ENCODE peak calls at places on chromosome 1, in nine cellular contexts. N is transverse colon; P is activated naive CD4-positive, alpha-beta T cell treated with anti-CD3 and anti-CD28 coated beads, Interleukin-2, amount 10 ng/mL, durations not matched to agents 7 days and 5 days; Y is NCI-H774; I is left cardiac atrium; Z is RWPE2; W is activated CD4-positive, alpha-beta T cell treated with anti-CD3 and anti-CD28 coated beads, Interleukin-2, amount 50 U/mL, for 1 hour; O is RPMI7951; M is GM04504. T is an unnamed sample.

GRCh38 chr1:233790662-233791371 is 113.7 kb upstream of the SLC35F3 start:
- DNase-seq in N (peak; percentile 11), P (peak; percentile 31), Y (peak; percentile 74), I (no peak), Z (no peak), W (peak; percentile 6), O (peak; percentile 54), M (peak; percentile 39), T (peak; percentile 31)

GRCh38 chr1:117815926-117816325 is 113.5 kb downstream of the GDAP2 start:
- DNase-seq in N (no peak), P (no peak), Y (no peak), I (no peak), Z (no peak), W (no peak), O (no peak), M (no peak), T (no peak)

GRCh38 chr1:233172201-233172600 is 123.3 kb downstream of the PCNX2 start:
- DNase-seq in N (no peak), P (no peak), Y (no peak), I (no peak), Z (no peak), W (no peak), O (peak; percentile 62), M (no peak), T (no peak)

GRCh38 chr1:3516481-3516869 is 62.0 kb downstream of the ARHGEF16 start:
- DNase-seq in N (no peak), P (no peak), Y (no peak), I (no peak), Z (no peak), W (no peak), O (no peak), M (no peak), T (no peak)

GRCh38 chr1:55898191-55898590 is 681.2 kb downstream of the PLPP3 start:
- DNase-seq in N (no peak), P (no peak), Y (no peak), I (no peak), Z (no peak), W (no peak), O (peak; percentile 58), M (peak; percentile 86), T (no peak)

GRCh38 chr1:12475158-12475934 is 142.7 kb downstream of the DHRS3 start:
- DNase-seq in N (no peak), P (no peak), Y (no peak), I (no peak), Z (no peak), W (no peak), O (no peak), M (no peak), T (no peak)

GRCh38 chr1:169680377-169681019 is 30.9 kb downstream of the SELL start:
- DNase-seq in N (no peak), P (no peak), Y (no peak), I (no peak), Z (no peak), W (peak; percentile 31), O (no peak), M (no peak), T (no peak)

GRCh38 chr1:48203287-48203900 is 19.1 kb upstream of the SLC5A9 start:
- DNase-seq in N (no peak), P (no peak), Y (peak; percentile 56), I (no peak), Z (no peak), W (no peak), O (peak; percentile 16), M (no peak), T (no peak)

GRCh38 chr1:111656093-111657017 is 36.8 kb downstream of the RAP1A start:
- DNase-seq in N (peak; percentile 26), P (peak; percentile 37), Y (no peak), I (no peak), Z (no peak), W (no peak), O (peak; percentile 57), M (peak; percentile 32), T (no peak)

GRCh38 chr1:24903011-24903461 is 27.0 kb downstream of the RUNX3 start:
- DNase-seq in N (peak; percentile 4), P (peak; percentile 20), Y (no peak), I (no peak), Z (peak; percentile 61), W (no peak), O (no peak), M (no peak), T (no peak)

GRCh38 chr1:47561523-47562007 is 123.7 kb downstream of the FOXD2 start:
- DNase-seq in N (no peak), P (no peak), Y (no peak), I (no peak), Z (peak; percentile 88), W (no peak), O (no peak), M (no peak), T (no peak)

GRCh38 chr1:182628657-182629056 is 24.5 kb upstream of the RGS16 start:
- DNase-seq in N (no peak), P (no peak), Y (no peak), I (no peak), Z (no peak), W (no peak), O (no peak), M (no peak), T (no peak)

GRCh38 chr1:70042090-70042716 is 163.2 kb downstream of the LRRC40 start:
- DNase-seq in N (no peak), P (no peak), Y (no peak), I (no peak), Z (no peak), W (no peak), O (peak; percentile 11), M (no peak), T (no peak)

GRCh38 chr1:36236302-36236701 is 12.1 kb downstream of the THRAP3 start:
- DNase-seq in N (no peak), P (no peak), Y (no peak), I (no peak), Z (no peak), W (no peak), O (no peak), M (no peak), T (no peak)

GRCh38 chr1:213761845-213762407 is 225.8 kb upstream of the PROX1 start:
- DNase-seq in N (no peak), P (peak; percentile 54), Y (no peak), I (no peak), Z (no peak), W (peak; percentile 37), O (peak; percentile 63), M (no peak), T (no peak)

GRCh38 chr1:51863384-51863783 is 15.1 kb downstream of the NRDC start:
- DNase-seq in N (no peak), P (no peak), Y (no peak), I (no peak), Z (no peak), W (no peak), O (no peak), M (no peak), T (no peak)

GRCh38 chr1:198107041-198107440 is 49.8 kb upstream of the NEK7 start:
- DNase-seq in N (no peak), P (no peak), Y (no peak), I (no peak), Z (no peak), W (no peak), O (peak; percentile 15), M (no peak), T (no peak)

GRCh38 chr1:3029991-3030662 is 8.9 kb downstream of the ACTRT2 start:
- DNase-seq in N (no peak), P (peak; percentile 18), Y (no peak), I (no peak), Z (no peak), W (no peak), O (no peak), M (no peak), T (no peak)

GRCh38 chr1:183602510-183602909 is 12.3 kb upstream of the NCF2 start:
- DNase-seq in N (no peak), P (no peak), Y (no peak), I (no peak), Z (no peak), W (no peak), O (no peak), M (no peak), T (no peak)

GRCh38 chr1:99650773-99651437 is 5.0 kb downstream of the PALMD start:
- DNase-seq in N (no peak), P (no peak), Y (no peak), I (no peak), Z (no peak), W (no peak), O (no peak), M (no peak), T (no peak)

GRCh38 chr1:202241376-202242079 is 47.9 kb downstream of the LGR6 start:
- DNase-seq in N (peak; percentile 1), P (no peak), Y (no peak), I (no peak), Z (peak; percentile 52), W (no peak), O (peak; percentile 46), M (no peak), T (no peak)

GRCh38 chr1:91148641-91149069 is 126.8 kb upstream of the ZNF644 start:
- DNase-seq in N (peak; percentile 27), P (no peak), Y (no peak), I (no peak), Z (no peak), W (no peak), O (peak; percentile 6), M (no peak), T (no peak)

GRCh38 chr1:221511797-221512196 is 230.1 kb downstream of the DUSP10 start:
- DNase-seq in N (no peak), P (no peak), Y (no peak), I (no peak), Z (no peak), W (no peak), O (no peak), M (no peak), T (no peak)

GRCh38 chr1:1291611-1292441 is 11.6 kb downstream of the SCNN1D start:
- DNase-seq in N (peak; percentile 85), P (peak; percentile 79), Y (peak; percentile 14), I (peak; percentile 77), Z (no peak), W (peak; percentile 70), O (peak; percentile 61), M (no peak), T (no peak)

GRCh38 chr1:230849451-230850194 is 18.7 kb downstream of the C1orf198 start:
- DNase-seq in N (no peak), P (no peak), Y (no peak), I (peak; percentile 84), Z (no peak), W (no peak), O (peak; percentile 94), M (peak; percentile 87), T (no peak)

GRCh38 chr1:29269356-29269755 is 33.0 kb downstream of the PTPRU start:
- DNase-seq in N (no peak), P (no peak), Y (no peak), I (no peak), Z (no peak), W (no peak), O (no peak), M (no peak), T (peak; percentile 26)

GRCh38 chr1:235998812-235999211 is 66.1 kb downstream of the NID1 start:
- DNase-seq in N (no peak), P (peak; percentile 69), Y (no peak), I (no peak), Z (no peak), W (peak; percentile 44), O (peak; percentile 60), M (no peak), T (no peak)

GRCh38 chr1:173409613-173410012 is 67.5 kb upstream of the PRDX6 start:
- DNase-seq in N (peak; percentile 47), P (no peak), Y (no peak), I (peak; percentile 61), Z (no peak), W (no peak), O (peak; percentile 93), M (peak; percentile 59), T (peak; percentile 11)

GRCh38 chr1:241533375-241534115 is 1.4 kb downstream of the KMO start:
- DNase-seq in N (no peak), P (no peak), Y (no peak), I (no peak), Z (no peak), W (no peak), O (peak; percentile 48), M (no peak), T (no peak)

GRCh38 chr1:186374313-186375151 is 521 bp downstream of the TPR start:
- DNase-seq in N (peak; percentile 34), P (peak; percentile 56), Y (peak; percentile 29), I (no peak), Z (no peak), W (peak; percentile 17), O (peak; percentile 21), M (no peak), T (no peak)

GRCh38 chr1:177780096-177780700 is 189.7 kb downstream of the SEC16B start:
- DNase-seq in N (no peak), P (no peak), Y (peak; percentile 57), I (no peak), Z (no peak), W (no peak), O (peak; percentile 38), M (no peak), T (no peak)